ENCODE peak calls at places on chromosomes 6 and 20, in ten cellular contexts. Y is left ventricle myocardium inferior; C is NCI-H2081; J is SK-N-MC; E is GM06990; F is stimulated activated CD8-positive, alpha-beta memory T cell treated with anti-CD3 and anti-CD28 coated beads, Interleukin-7, amount 100 ng/mL, for 4 hours; D is hepatocyte; O is T-helper 2 cell; N is heart left ventricle; R is OCI-LY7. X is an unnamed sample.

GRCh38 chr6:3517350-3517749 is 60.5 kb upstream of the SLC22A23 start:
- DNase-seq in C (no peak), D (peak), N (no peak), J (no peak), Y (no peak), F (no peak), O (no peak), E (no peak), R (no peak), X (no peak)

GRCh38 chr6:33445020-33445676 is 9.2 kb upstream of the ZBTB9 start:
- DNase-seq in O (no peak), C (no peak), R (no peak), F (no peak), D (no peak), J (no peak), E (no peak), N (no peak), Y (no peak), X (no peak)

GRCh38 chr20:50267041-50267865 is 76.6 kb downstream of the CEBPB start:
- DNase-seq in F (no peak), C (no peak), E (no peak), N (no peak), O (no peak), D (peak), Y (peak), J (no peak), R (no peak), X (no peak)

GRCh38 chr6:42007286-42007685 is 43.0 kb upstream of the TAF8 start:
- DNase-seq in O (no peak), F (no peak), D (no peak), R (peak), C (no peak), Y (no peak), E (no peak), N (no peak), J (no peak), X (no peak)

GRCh38 chr6:66662196-66662595 is 955.2 kb upstream of the EYS start:
- DNase-seq in R (no peak), J (peak), N (no peak), D (peak), Y (no peak), F (no peak), O (no peak), C (no peak), E (no peak), X (no peak)

GRCh38 chr6:73929421-73929820 is 233.4 kb downstream of the CD109 start:
- DNase-seq in D (no peak), C (no peak), J (no peak), Y (no peak), O (no peak), F (no peak), E (no peak), N (no peak), R (no peak), X (no peak)

GRCh38 chr6:14068133-14068532 is 49.4 kb upstream of the CD83 start:
- DNase-seq in C (no peak), N (no peak), D (no peak), E (no peak), Y (no peak), R (no peak), O (no peak), F (no peak), J (no peak), X (no peak)

GRCh38 chr6:108082539-108082938 is 8.0 kb upstream of the OSTM1 start:
- DNase-seq in R (no peak), N (no peak), C (no peak), O (no peak), Y (no peak), F (no peak), D (no peak), J (no peak), E (no peak), X (no peak)

GRCh38 chr6:2063547-2063946 is 181.9 kb downstream of the GMDS start:
- DNase-seq in N (no peak), C (peak), D (no peak), F (no peak), J (no peak), E (no peak), R (no peak), Y (no peak), O (no peak), X (no peak)

GRCh38 chr6:27592481-27593199 is 119.7 kb upstream of the ZNF184 start:
- DNase-seq in F (no peak), N (no peak), O (no peak), R (peak), J (peak), E (peak), D (peak), C (peak), Y (no peak), X (no peak)

GRCh38 chr6:41970436-41970846 is 28.8 kb upstream of the CCND3 start:
- DNase-seq in C (no peak), Y (no peak), O (no peak), E (no peak), N (no peak), D (no peak), F (peak), R (peak), J (no peak), X (no peak)

GRCh38 chr6:79431469-79431868 is 105.8 kb downstream of the LCA5 start:
- DNase-seq in F (no peak), O (no peak), C (no peak), Y (no peak), J (no peak), D (peak), N (no peak), R (no peak), E (no peak), X (no peak)

GRCh38 chr6:13725570-13725969 is 13.9 kb upstream of the RANBP9 start:
- DNase-seq in O (peak), D (no peak), N (no peak), C (no peak), J (no peak), E (no peak), R (no peak), Y (no peak), F (peak), X (no peak)

X was measured in GM12891.